ENCODE peak calls at places on chromosomes 13 and 19, in ten cellular contexts. O is retinal pigment epithelial cell; H is fibroblast of the aortic adventitia; X is B cell; T is stomach; L is stimulated activated CD8-positive, alpha-beta memory T cell treated with anti-CD3 and anti-CD28 coated beads, Interleukin-7, amount 100 ng/mL, for 4 hours; I is T-helper 22 cell; N is CD4-positive, alpha-beta memory T cell; E is CD4-positive, CD25-positive, alpha-beta regulatory T cell; W is Right ventricle myocardium superior. V is an unnamed sample.

GRCh38 chr19:19697589-19697988 is 28.9 kb downstream of the ZNF101 start:
- DNase-seq in L (no peak), O (no peak), X (no peak), N (no peak), E (no peak), H (no peak), T (no peak), I (no peak), W (no peak), V (no peak)

GRCh38 chr13:98466634-98467236 is 110.2 kb downstream of the STK24 start:
- DNase-seq in N (no peak), E (no peak), I (no peak), T (no peak), H (peak; percentile 45), X (no peak), L (no peak), O (no peak), W (no peak), V (peak; percentile 69)

GRCh38 chr19:5308471-5309437 is 31.9 kb downstream of the PTPRS start:
- DNase-seq in W (peak; percentile 74), H (peak; percentile 90), N (no peak), X (no peak), L (no peak), E (no peak), T (peak; percentile 72), O (no peak), I (no peak), V (no peak)

GRCh38 chr13:25432686-25433085 is 60.9 kb downstream of the ATP8A2 start:
- DNase-seq in E (no peak), I (no peak), O (no peak), H (no peak), N (no peak), T (no peak), L (no peak), X (no peak), W (no peak), V (no peak)

GRCh38 chr19:42233638-42234292 is 8.6 kb downstream of the GSK3A start:
- DNase-seq in E (no peak), W (no peak), H (no peak), O (no peak), N (no peak), L (no peak), I (no peak), T (no peak), X (no peak), V (no peak)

GRCh38 chr19:7645656-7646425 is 8.9 kb downstream of the STXBP2 start:
- DNase-seq in E (no peak), I (no peak), N (no peak), L (no peak), W (no peak), T (no peak), H (no peak), O (no peak), X (no peak), V (no peak)

GRCh38 chr19:53908106-53908932 is 759 bp upstream of the CACNG7 start:
- DNase-seq in N (no peak), T (peak; percentile 33), W (peak; percentile 54), O (no peak), X (peak; percentile 42), L (peak; percentile 23), H (peak; percentile 74), I (no peak), E (peak; percentile 18), V (no peak)

GRCh38 chr13:28494537-28494860 is 429 bp downstream of the FLT1 start:
- DNase-seq in E (no peak), X (no peak), H (no peak), W (no peak), T (no peak), O (no peak), L (no peak), I (no peak), N (no peak), V (no peak)

GRCh38 chr13:109576331-109576813 is 210.0 kb downstream of the IRS2 start:
- DNase-seq in W (no peak), O (no peak), I (no peak), L (no peak), X (no peak), H (no peak), E (no peak), N (no peak), T (peak; percentile 77), V (no peak)

GRCh38 chr19:19595171-19595701 is 23.3 kb downstream of the PBX4 start:
- DNase-seq in W (no peak), H (peak; percentile 17), I (no peak), O (no peak), L (no peak), X (no peak), T (peak; percentile 76), N (peak; percentile 27), E (no peak), V (no peak)

GRCh38 chr19:29680447-29680846 is 15.2 kb downstream of the PLEKHF1 start:
- DNase-seq in I (peak; percentile 78), T (peak; percentile 62), H (no peak), E (peak; percentile 79), X (peak; percentile 77), N (peak; percentile 88), O (no peak), L (peak; percentile 75), W (peak; percentile 71), V (no peak)

GRCh38 chr19:32363175-32363574 is 17.8 kb downstream of the ZNF507 start:
- DNase-seq in E (no peak), I (no peak), O (no peak), X (no peak), W (no peak), H (no peak), L (no peak), T (no peak), N (no peak), V (no peak)

GRCh38 chr19:5250127-5250659 is 90.4 kb downstream of the PTPRS start:
- DNase-seq in W (peak; percentile 86), E (no peak), T (no peak), N (no peak), H (no peak), L (no peak), O (no peak), I (no peak), X (no peak), V (no peak)

GRCh38 chr13:74136089-74136658 is 2.0 kb upstream of the KLF12 start:
- DNase-seq in I (peak; percentile 9), T (peak; percentile 28), O (no peak), H (peak; percentile 71), E (peak; percentile 43), W (peak; percentile 47), X (peak; percentile 42), L (peak; percentile 37), N (peak; percentile 76), V (peak; percentile 36)

GRCh38 chr13:21538753-21539152 is 65.2 kb downstream of the MICU2 start:
- DNase-seq in O (no peak), H (no peak), I (no peak), T (no peak), N (no peak), E (no peak), L (no peak), X (no peak), W (no peak), V (no peak)

GRCh38 chr13:91249370-91249769 is 98.1 kb upstream of the MIR17HG start:
- DNase-seq in T (no peak), E (no peak), L (no peak), I (no peak), X (no peak), N (no peak), W (no peak), H (no peak), O (no peak), V (no peak)

GRCh38 chr13:56907766-56908165 is 233.0 kb upstream of the PRR20A start:
- DNase-seq in I (no peak), E (no peak), N (no peak), X (no peak), L (no peak), H (no peak), T (no peak), O (no peak), W (no peak), V (no peak)

GRCh38 chr19:15292847-15293582 is 39.3 kb downstream of the BRD4 start:
- DNase-seq in O (no peak), H (peak; percentile 53), X (no peak), T (no peak), N (no peak), W (peak; percentile 46), E (peak; percentile 26), I (no peak), L (no peak), V (no peak)

GRCh38 chr19:34066007-34066656 is 106.2 kb upstream of the LSM14A start:
- DNase-seq in N (no peak), I (no peak), T (no peak), O (no peak), L (no peak), X (no peak), H (no peak), E (no peak), W (no peak), V (no peak)

GRCh38 chr13:80973721-80974120 is 632.8 kb upstream of the SPRY2 start:
- DNase-seq in N (no peak), O (no peak), H (peak; percentile 3), T (no peak), L (no peak), W (no peak), I (no peak), E (no peak), X (no peak), V (no peak)

GRCh38 chr13:79434578-79434977 is 28.5 kb upstream of the RBM26 start:
- DNase-seq in T (no peak), N (no peak), W (no peak), O (no peak), L (no peak), H (peak; percentile 76), E (no peak), X (no peak), I (no peak), V (no peak)

GRCh38 chr13:113114511-113115362 is 7.9 kb upstream of the F10 start:
- DNase-seq in I (no peak), O (no peak), W (no peak), H (no peak), T (peak; percentile 20), N (no peak), L (no peak), X (no peak), E (no peak), V (no peak)

GRCh38 chr13:44583126-44583525 is 7.0 kb upstream of the TSC22D1 start:
- DNase-seq in E (no peak), T (no peak), X (no peak), L (no peak), W (no peak), N (no peak), O (no peak), H (no peak), I (no peak), V (no peak)

GRCh38 chr19:14703833-14704232 is 14.0 kb downstream of the ZNF333 start:
- DNase-seq in O (no peak), X (no peak), H (no peak), L (no peak), I (no peak), W (no peak), T (no peak), N (no peak), E (no peak), V (no peak)

GRCh38 chr13:52128714-52129700 is at the start of gene NEK5:
- DNase-seq in L (peak; percentile 19), T (peak; percentile 72), X (peak; percentile 61), E (peak; percentile 56), N (peak; percentile 48), I (peak; percentile 11), H (peak; percentile 34), O (no peak), W (peak; percentile 78), V (peak; percentile 72)

GRCh38 chr19:37933965-37934364 is 27.0 kb downstream of the SIPA1L3 start:
- DNase-seq in L (no peak), X (no peak), H (peak; percentile 70), T (peak; percentile 34), W (peak; percentile 73), N (no peak), E (no peak), I (no peak), O (no peak), V (peak; percentile 40)

GRCh38 chr13:100675660-100676129 is 1.1 kb upstream of the TMTC4 start:
- DNase-seq in X (no peak), I (no peak), L (peak; percentile 12), W (no peak), E (peak; percentile 20), T (no peak), N (no peak), O (no peak), H (peak; percentile 16), V (no peak)

GRCh38 chr19:2170219-2170618 is 6.5 kb downstream of the DOT1L start:
- DNase-seq in W (no peak), X (no peak), I (no peak), L (no peak), T (no peak), H (no peak), E (no peak), O (no peak), N (no peak), V (no peak)